ENCODE peak calls at places on chromosomes 13 and 19, in ten cellular contexts. G is posterior cingulate gyrus; H is stimulated activated CD4-positive, alpha-beta T cell treated with anti-CD3 and anti-CD28 coated beads, Interleukin-2, amount 100 ng/mL, for 48 hours; S is CD4-positive, alpha-beta memory T cell; Q is NT2/D1; C is AG04449; L is type B pancreatic cell; J is nucleus accumbens; W is tibial nerve; N is stimulated activated CD8-positive, alpha-beta memory T cell treated with anti-CD3 and anti-CD28 coated beads, Interleukin-4, amount 100 ng/mL, for 1 hour. I is an unnamed sample.
A peak's percentile ranks its signal among the peaks of the same experiment; 100 is the strongest.

GRCh38 chr13:43469791-43470190 is 317.0 kb downstream of the ENOX1 start:
- DNase-seq in G (no peak), H (no peak), S (no peak), Q (no peak), C (peak; percentile 4), L (no peak), J (no peak), W (no peak), N (no peak), I (no peak)

GRCh38 chr19:5292453-5292842 is 48.2 kb downstream of the PTPRS start:
- DNase-seq in G (no peak), H (no peak), S (no peak), Q (no peak), C (no peak), L (no peak), J (no peak), W (no peak), N (no peak), I (no peak)

GRCh38 chr19:19575411-19575810 is 37.3 kb downstream of the CILP2 start:
- DNase-seq in G (no peak), H (no peak), S (no peak), Q (no peak), C (no peak), L (no peak), J (no peak), W (no peak), N (no peak), I (no peak)

GRCh38 chr13:100392709-100393630 is 195.6 kb downstream of the GGACT start:
- DNase-seq in G (no peak), H (peak; percentile 41), S (peak; percentile 2), Q (peak; percentile 49), C (peak; percentile 99), L (no peak), J (no peak), W (peak; percentile 54), N (no peak), I (no peak)

GRCh38 chr13:51292000-51292550 is 47.4 kb upstream of the SERPINE3 start:
- DNase-seq in G (no peak), H (no peak), S (no peak), Q (no peak), C (no peak), L (no peak), J (no peak), W (no peak), N (no peak), I (no peak)

GRCh38 chr19:40413291-40413994 is at the start of gene PRX:
- DNase-seq in G (no peak), H (no peak), S (no peak), Q (no peak), C (no peak), L (no peak), J (no peak), W (no peak), N (no peak), I (no peak)

GRCh38 chr13:47908200-47908902 is 92.7 kb downstream of the SUCLA2 start:
- DNase-seq in G (no peak), H (no peak), S (no peak), Q (no peak), C (no peak), L (no peak), J (no peak), W (no peak), N (no peak), I (no peak)

GRCh38 chr13:40313269-40314200 is 352.9 kb downstream of the FOXO1 start:
- DNase-seq in G (no peak), H (no peak), S (no peak), Q (no peak), C (no peak), L (no peak), J (no peak), W (no peak), N (no peak), I (no peak)

GRCh38 chr19:11560404-11560988 is 1.5 kb upstream of the ELOF1 start:
- DNase-seq in G (no peak), H (peak; percentile 51), S (peak; percentile 69), Q (peak; percentile 80), C (no peak), L (no peak), J (no peak), W (no peak), N (no peak), I (no peak)

GRCh38 chr19:41872384-41872774 is 4.7 kb upstream of the CD79A start:
- DNase-seq in G (no peak), H (no peak), S (no peak), Q (no peak), C (no peak), L (no peak), J (no peak), W (no peak), N (no peak), I (no peak)

GRCh38 chr13:68749801-68750200 is 1357.8 kb upstream of the ATXN8OS start:
- DNase-seq in G (no peak), H (no peak), S (no peak), Q (no peak), C (no peak), L (no peak), J (no peak), W (no peak), N (no peak), I (no peak)